ENCODE peak calls at places on chromosomes 6 and 20, in ten cellular contexts. R, J, V, Q, G, L, Y, W, U and O are unnamed samples.

GRCh38 chr20:31608256-31608980 is 3.3 kb downstream of the ID1 start:
- DNase-seq in R (peak), J (peak), V (peak), Q (no peak), G (peak), L (peak), Y (no peak), W (peak), U (peak), O (no peak)

GRCh38 chr6:87944541-87944954 is 103.1 kb upstream of the SPACA1 start:
- DNase-seq in R (peak), J (no peak), V (no peak), Q (peak), G (peak), L (peak), Y (no peak), W (peak), U (peak), O (no peak)

GRCh38 chr6:106192824-106193223 is 106.7 kb downstream of the PRDM1 start:
- DNase-seq in R (peak), J (peak), V (no peak), Q (peak), G (no peak), L (no peak), Y (no peak), W (no peak), U (no peak), O (peak)

GRCh38 chr6:126812651-126813050 is 305.8 kb upstream of the RSPO3 start:
- DNase-seq in R (peak), J (peak), V (no peak), Q (no peak), G (no peak), L (peak), Y (no peak), W (no peak), U (peak), O (no peak)

GRCh38 chr20:4811661-4812181 is 90.0 kb downstream of the PRND start:
- DNase-seq in R (no peak), J (no peak), V (no peak), Q (no peak), G (peak), L (no peak), Y (peak), W (no peak), U (no peak), O (no peak)

GRCh38 chr20:1897965-1898464 is 2.8 kb downstream of the SIRPA start:
- DNase-seq in R (peak), J (no peak), V (no peak), Q (no peak), G (no peak), L (no peak), Y (peak), W (no peak), U (peak), O (no peak)

GRCh38 chr20:52847739-52848359 is 124.3 kb upstream of the TSHZ2 start:
- DNase-seq in R (no peak), J (no peak), V (no peak), Q (no peak), G (no peak), L (no peak), Y (no peak), W (no peak), U (peak), O (no peak)

GRCh38 chr20:57133926-57134650 is 132.4 kb downstream of the BMP7 start:
- DNase-seq in R (no peak), J (no peak), V (no peak), Q (no peak), G (no peak), L (no peak), Y (no peak), W (no peak), U (no peak), O (no peak)

GRCh38 chr6:157281570-157281969 is 41.7 kb downstream of the TMEM242 start:
- DNase-seq in R (no peak), J (no peak), V (no peak), Q (no peak), G (no peak), L (no peak), Y (no peak), W (peak), U (peak), O (no peak)

GRCh38 chr6:156808287-156808686 is 31.1 kb downstream of the ARID1B start:
- DNase-seq in R (peak), J (no peak), V (no peak), Q (no peak), G (no peak), L (peak), Y (no peak), W (no peak), U (peak), O (no peak)

GRCh38 chr6:26064619-26065257 is 22.5 kb upstream of the HFE start:
- DNase-seq in R (peak), J (no peak), V (no peak), Q (no peak), G (no peak), L (peak), Y (peak), W (no peak), U (peak), O (no peak)

GRCh38 chr6:60991427-60992028 is 1294.5 kb downstream of the KHDRBS2 start:
- DNase-seq in R (no peak), J (no peak), V (no peak), Q (no peak), G (no peak), L (no peak), Y (no peak), W (no peak), U (no peak), O (no peak)

GRCh38 chr6:149717588-149718458 is at the start of gene LATS1:
- DNase-seq in R (peak), J (peak), V (peak), Q (no peak), G (peak), L (peak), Y (peak), W (peak), U (peak), O (no peak)

GRCh38 chr6:149716181-149716580 is 1.7 kb downstream of the LATS1 start:
- DNase-seq in R (peak), J (no peak), V (no peak), Q (no peak), G (no peak), L (no peak), Y (peak), W (no peak), U (no peak), O (no peak)

GRCh38 chr6:149717255-149717587 is 680 bp downstream of the LATS1 start:
- DNase-seq in R (no peak), J (no peak), V (no peak), Q (no peak), G (no peak), L (no peak), Y (no peak), W (no peak), U (no peak), O (no peak)

GRCh38 chr6:149714442-149714841 is 3.5 kb downstream of the LATS1 start:
- DNase-seq in R (no peak), J (no peak), V (no peak), Q (no peak), G (no peak), L (no peak), Y (no peak), W (no peak), U (no peak), O (no peak)

GRCh38 chr6:149716584-149716983 is 1.3 kb downstream of the LATS1 start:
- DNase-seq in R (peak), J (no peak), V (no peak), Q (no peak), G (no peak), L (no peak), Y (no peak), W (peak), U (peak), O (no peak)
- H3K4me3 ChIP-seq in R (peak), J (peak), V (peak), Q (peak), G (no peak), L (peak), Y (peak), W (peak), U (peak), O (peak)

GRCh38 chr6:80434951-80435350 is 328.5 kb downstream of the BCKDHB start:
- DNase-seq in R (no peak), J (no peak), V (no peak), Q (no peak), G (no peak), L (no peak), Y (no peak), W (peak), U (no peak), O (no peak)
- TF ChIP-seq CTCF in R (no peak), J (no peak), V (no peak), Q (no peak), G (no peak), L (no peak), Y (no peak), W (no peak), U (no peak), O (no peak)

DNA sequence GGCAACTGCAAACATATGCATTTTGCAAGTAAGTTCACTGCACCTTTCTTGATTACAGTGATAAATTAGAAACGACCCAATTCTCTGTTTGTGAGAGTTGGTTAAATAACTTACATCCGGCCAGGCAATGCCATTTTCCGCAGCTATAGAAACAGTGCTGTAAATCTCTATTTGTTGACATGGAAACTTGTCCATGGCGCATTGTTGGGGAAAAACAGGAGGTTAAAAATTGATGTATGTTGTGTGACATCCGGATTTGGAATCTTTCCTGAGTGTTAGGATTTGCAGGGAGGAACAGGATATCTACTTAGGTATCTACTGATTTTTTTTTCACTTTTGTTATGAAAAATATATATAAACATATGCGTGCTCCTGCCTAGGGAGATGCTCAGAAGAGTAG is 66.5 kb downstream of the DLGAP4 start:
- DNase-seq in R (no peak), J (no peak), V (no peak), Q (no peak), G (no peak), L (no peak), Y (no peak), W (no peak), U (no peak), O (no peak)
- H3K4me3 ChIP-seq in R (no peak), J (no peak), V (no peak), Q (no peak), G (no peak), L (no peak), Y (no peak), W (no peak), U (no peak), O (no peak)

GRCh38 chr6:38355519-38355918 is 284.2 kb downstream of the BTBD9 start:
- DNase-seq in R (no peak), J (no peak), V (no peak), Q (no peak), G (no peak), L (no peak), Y (no peak), W (no peak), U (no peak), O (no peak)
- TF ChIP-seq CTCF in R (no peak), J (no peak), V (no peak), Q (no peak), G (no peak), L (no peak), Y (no peak), W (no peak), U (no peak), O (no peak)